ENCODE peak calls at places on chromosomes 4 and X, in six cellular contexts. I, M, K, N, R and W are unnamed samples.

GRCh38 chr4:26478330-26478729 is 12.0 kb downstream of the CCKAR start:
- DNase-seq in I (no peak), M (no peak), K (no peak), N (no peak), R (no peak), W (no peak)

GRCh38 chrX:72002886-72003285 is 92.2 kb downstream of the NHSL2 start:
- DNase-seq in M (no peak), I (no peak), R (peak; percentile 22), N (peak; percentile 12), K (no peak), W (no peak)

GRCh38 chr4:40196724-40197281 is at the start of gene RHOH:
- DNase-seq in I (no peak), N (no peak), R (no peak), M (no peak), K (peak; percentile 58), W (no peak)

GRCh38 chrX:101078716-101079115 is at the start of gene TMEM35A:
- DNase-seq in N (peak; percentile 46), K (peak; percentile 49), M (peak; percentile 51), I (no peak), R (peak; percentile 49), W (no peak)

GRCh38 chr4:158172196-158172557 is 648 bp downstream of the GASK1B start:
- DNase-seq in I (no peak), K (no peak), N (no peak), R (peak; percentile 70), M (peak; percentile 63), W (no peak)

GRCh38 chr4:25938251-25939186 is 24.5 kb downstream of the SMIM20 start:
- DNase-seq in M (peak; percentile 77), N (no peak), K (no peak), I (no peak), R (peak; percentile 70), W (no peak)

GRCh38 chr4:48945981-48946380 is 39.4 kb upstream of the OCIAD2 start:
- DNase-seq in K (no peak), I (no peak), R (no peak), N (no peak), M (no peak), W (no peak)

GRCh38 chr4:52984469-52984868 is 122.4 kb downstream of the RASL11B start:
- DNase-seq in I (no peak), R (peak; percentile 56), M (peak; percentile 60), N (no peak), K (no peak), W (no peak)

GRCh38 chrX:54529166-54529558 is 857 bp upstream of the GNL3L start:
- DNase-seq in I (no peak), M (no peak), N (no peak), K (no peak), R (no peak), W (no peak)

GRCh38 chrX:39201305-39201990 is 400.2 kb downstream of the MID1IP1 start:
- DNase-seq in I (no peak), N (no peak), M (no peak), K (no peak), R (peak; percentile 11), W (peak; percentile 23)

GRCh38 chr4:173930329-173930967 is 353.0 kb downstream of the FBXO8 start:
- DNase-seq in R (no peak), M (no peak), K (no peak), N (no peak), I (no peak), W (no peak)

GRCh38 chr4:108946237-108946636 is 183.4 kb upstream of the ETNPPL start:
- DNase-seq in R (no peak), N (no peak), K (no peak), M (no peak), I (no peak), W (no peak)

GRCh38 chrX:140141444-140142029 is 176.2 kb upstream of the CXorf66 start:
- DNase-seq in K (peak; percentile 55), M (peak; percentile 31), R (peak; percentile 9), N (no peak), I (peak; percentile 43), W (no peak)

GRCh38 chr4:88803600-88804096 is 106.0 kb upstream of the NAP1L5 start:
- DNase-seq in I (no peak), M (peak; percentile 96), N (no peak), R (peak; percentile 91), K (no peak), W (peak; percentile 15)

GRCh38 chr4:145034727-145035211 is 63.2 kb downstream of the ANAPC10 start:
- DNase-seq in M (peak; percentile 85), N (no peak), K (no peak), I (no peak), R (peak; percentile 90), W (peak; percentile 48)

GRCh38 chr4:85701881-85702321 is 227.0 kb downstream of the ARHGAP24 start:
- DNase-seq in N (no peak), M (no peak), R (no peak), I (no peak), K (no peak), W (no peak)

GRCh38 chr4:124948976-124949597 is 236.6 kb upstream of the ANKRD50 start:
- DNase-seq in K (no peak), N (no peak), M (peak; percentile 65), I (no peak), R (no peak), W (no peak)

GRCh38 chr4:124952601-124953000 is 240.1 kb upstream of the ANKRD50 start:
- DNase-seq in I (no peak), N (no peak), K (no peak), M (no peak), R (no peak), W (no peak)

GRCh38 chr4:124947622-124948265 is 235.2 kb upstream of the ANKRD50 start:
- DNase-seq in I (no peak), N (no peak), K (no peak), M (no peak), R (no peak), W (no peak)

GRCh38 chr4:124955476-124955875 is 242.9 kb upstream of the ANKRD50 start:
- DNase-seq in K (no peak), I (no peak), N (no peak), R (no peak), M (no peak), W (no peak)

DNA sequence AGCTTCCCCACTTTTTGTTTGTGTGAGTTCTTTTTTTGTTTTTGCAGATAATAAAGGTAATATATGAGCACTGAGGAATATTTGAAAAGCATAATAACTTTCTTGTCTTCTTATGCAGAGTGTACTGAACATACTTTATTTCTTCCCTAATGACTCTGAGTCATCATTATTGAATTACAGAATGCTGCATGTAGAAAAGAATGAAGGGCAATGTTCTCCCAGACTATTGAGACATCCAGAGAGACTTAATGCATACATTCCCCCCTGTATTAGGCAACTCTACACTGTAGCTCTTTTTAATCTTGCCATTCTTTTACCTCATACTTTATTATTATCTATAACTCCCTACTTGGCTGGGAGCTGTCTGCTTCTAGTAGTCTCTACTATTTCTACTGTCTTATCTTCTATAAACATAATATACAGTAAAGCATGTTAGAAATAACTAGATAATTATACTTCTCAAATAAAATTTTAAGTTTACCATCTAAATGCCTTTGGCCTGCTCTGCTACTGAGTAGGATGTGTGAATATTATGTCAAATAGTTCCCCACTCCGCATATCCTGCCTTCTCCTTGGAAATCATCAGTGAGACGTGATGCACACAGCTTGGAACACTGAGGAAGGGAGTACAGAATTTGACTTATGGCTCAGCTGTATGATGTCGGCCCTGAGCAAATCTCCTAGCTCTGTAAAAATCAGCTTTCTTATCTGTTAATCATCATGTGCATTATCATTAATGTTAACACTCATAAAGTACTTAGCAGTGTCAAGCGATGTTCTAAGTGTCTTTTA is 240.7 kb upstream of the ANKRD50 start:
- DNase-seq in I (no peak), K (no peak), R (peak; percentile 73), N (no peak), M (peak; percentile 95), W (no peak)
- H4K91ac ChIP-seq in I (no peak overlapping the region), K (no peak overlapping the region), R (no peak overlapping the region), N (no peak overlapping the region), M (peak overlapping the region; percentile 54), W (no peak overlapping the region)

GRCh38 chrX:19810809-19811208 is 76.6 kb downstream of the SH3KBP1 start:
- DNase-seq in M (peak; percentile 48), K (no peak), I (no peak), N (no peak), R (peak; percentile 41), W (peak; percentile 14)

GRCh38 chrX:19814240-19814639 is 73.2 kb downstream of the SH3KBP1 start:
- DNase-seq in M (no peak), I (no peak), R (no peak), N (peak; percentile 68), K (peak; percentile 45), W (no peak)

GRCh38 chrX:19810370-19810769 is 77.0 kb downstream of the SH3KBP1 start:
- DNase-seq in N (no peak), K (no peak), R (peak; percentile 19), I (no peak), M (no peak), W (peak; percentile 23)

GRCh38 chrX:19814778-19815177 is 72.6 kb downstream of the SH3KBP1 start:
- DNase-seq in M (no peak), N (no peak), K (no peak), R (no peak), I (no peak), W (no peak)

GRCh38 chrX:19811807-19812604 is 75.4 kb downstream of the SH3KBP1 start:
- DNase-seq in M (peak; percentile 87), I (no peak), K (no peak), R (peak; percentile 68), N (no peak), W (no peak)
- H3K4me2 ChIP-seq in M (peak overlapping the region; percentile 27), I (no peak overlapping the region), K (no peak overlapping the region), R (no peak overlapping the region), N (no peak overlapping the region), W (no peak overlapping the region)

GRCh38 chr4:14783011-14783877 is 219.0 kb upstream of the CPEB2 start:
- DNase-seq in R (no peak), I (no peak), N (no peak), M (peak; percentile 40), K (no peak), W (no peak)

GRCh38 chr4:14787221-14787620 is 215.1 kb upstream of the CPEB2 start:
- DNase-seq in R (no peak), M (no peak), I (no peak), K (no peak), N (no peak), W (no peak)

GRCh38 chr4:14792702-14793227 is 209.5 kb upstream of the CPEB2 start:
- DNase-seq in N (no peak), R (no peak), I (no peak), K (no peak), M (no peak), W (no peak)

GRCh38 chr4:14790487-14790886 is 211.8 kb upstream of the CPEB2 start:
- DNase-seq in I (no peak), N (no peak), M (no peak), R (no peak), K (no peak), W (no peak)

GRCh38 chr4:14787894-14788293 is 214.4 kb upstream of the CPEB2 start:
- DNase-seq in M (peak; percentile 13), I (no peak), R (peak; percentile 45), N (peak; percentile 58), K (no peak), W (peak; percentile 32)
- H4K91ac ChIP-seq in M (no peak overlapping the region), I (no peak overlapping the region), R (no peak overlapping the region), N (no peak overlapping the region), K (no peak overlapping the region), W (no peak overlapping the region)

DNA sequence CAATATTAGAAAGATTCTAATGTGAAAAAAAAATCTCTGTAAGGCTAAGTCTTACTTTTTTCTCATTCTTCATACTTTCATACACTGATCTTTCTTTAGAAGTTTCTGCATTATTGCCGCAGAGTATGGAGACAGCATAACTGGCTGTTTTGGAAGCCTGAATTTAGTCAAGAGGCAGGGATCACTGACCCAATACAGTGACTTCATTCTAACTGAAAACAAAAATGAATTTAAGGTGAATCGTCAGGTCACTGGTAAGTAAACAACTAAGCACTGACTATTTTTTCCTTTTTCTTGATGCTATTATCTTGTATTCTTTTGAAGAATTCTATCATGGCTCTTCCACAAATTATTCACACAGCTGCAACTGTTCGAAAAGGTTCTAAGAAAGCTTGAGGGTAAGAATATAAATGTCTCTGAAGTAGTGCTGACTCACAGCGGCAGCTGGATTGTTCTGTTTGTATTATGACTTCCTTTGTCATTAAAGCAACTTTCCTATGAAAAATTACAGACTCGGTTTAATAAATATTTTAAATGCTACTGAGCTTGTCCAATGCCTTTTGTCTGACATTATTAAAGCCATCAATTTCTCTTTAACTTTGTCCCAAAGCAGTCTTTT is 609.3 kb downstream of the FSTL5 start:
- DNase-seq in I (no peak), N (no peak), R (peak; percentile 75), M (peak; percentile 70), K (no peak), W (no peak)
- H3K4me2 ChIP-seq in I (no peak overlapping the region), N (no peak overlapping the region), R (no peak overlapping the region), M (peak overlapping the region; percentile 58), K (no peak overlapping the region), W (no peak overlapping the region)